ENCODE peak calls at places on chromosomes 3 and 15, in six cellular contexts. O, D, H, F, R and W are unnamed samples.

GRCh38 chr3:44970916-44971490 is 5.0 kb downstream of the ZDHHC3 start:
- DNase-seq in O (no peak), H (no peak), R (no peak), D (no peak), F (no peak), W (no peak)

GRCh38 chr3:155362808-155363689 is 69.6 kb upstream of the STRIT1 start:
- DNase-seq in O (no peak), F (no peak), H (no peak), R (no peak), D (no peak), W (no peak)

GRCh38 chr3:110779581-110779980 is 292.0 kb upstream of the NECTIN3 start:
- DNase-seq in R (no peak), D (no peak), H (no peak), F (no peak), O (no peak), W (no peak)

GRCh38 chr15:38050529-38050928 is 116.1 kb downstream of the TMCO5A start:
- DNase-seq in O (no peak), H (no peak), D (peak; percentile 69), F (no peak), R (no peak), W (no peak)

GRCh38 chr3:51686512-51687215 is 15.6 kb downstream of the TEX264 start:
- DNase-seq in F (no peak), D (peak; percentile 8), O (peak; percentile 80), H (peak; percentile 72), R (peak; percentile 81), W (no peak)

GRCh38 chr15:43513550-43513949 is 3.9 kb upstream of the MAP1A start:
- DNase-seq in O (no peak), F (no peak), D (peak; percentile 63), H (no peak), R (no peak), W (no peak)

GRCh38 chr3:146801492-146801891 is 196.3 kb upstream of the PLSCR5 start:
- DNase-seq in O (no peak), H (no peak), F (no peak), D (no peak), R (no peak), W (no peak)

GRCh38 chr15:56244811-56245576 is 1.3 kb upstream of the RFX7 start:
- DNase-seq in R (no peak), H (peak; percentile 67), D (no peak), F (no peak), O (peak; percentile 1), W (no peak)

GRCh38 chr15:63891079-63891762 is 57.5 kb upstream of the HERC1 start:
- DNase-seq in R (peak; percentile 92), O (peak; percentile 52), H (peak; percentile 75), F (peak; percentile 89), D (peak; percentile 67), W (peak; percentile 87)

GRCh38 chr3:50652709-50653108 is 22.0 kb upstream of the DOCK3 start:
- DNase-seq in O (peak; percentile 30), H (peak; percentile 57), F (no peak), R (no peak), D (peak; percentile 8), W (no peak)

GRCh38 chr3:195147649-195148121 is 123.3 kb downstream of the XXYLT1 start:
- DNase-seq in F (no peak), R (no peak), H (peak; percentile 80), O (no peak), D (peak; percentile 62), W (peak; percentile 88)

GRCh38 chr15:80367094-80367493 is 37.1 kb upstream of the ARNT2 start:
- DNase-seq in O (no peak), D (peak; percentile 7), R (no peak), H (peak; percentile 46), F (no peak), W (no peak)

GRCh38 chr3:5389057-5389456 is 201.6 kb downstream of the EDEM1 start:
- DNase-seq in F (no peak), O (no peak), R (no peak), D (no peak), H (no peak), W (no peak)

GRCh38 chr3:81859524-81859923 is 98.1 kb upstream of the GBE1 start:
- DNase-seq in D (no peak), F (no peak), O (no peak), R (no peak), H (no peak), W (no peak)

GRCh38 chr15:99019558-99020540 is 12.3 kb upstream of the PGPEP1L start:
- DNase-seq in F (no peak), H (no peak), O (no peak), D (peak; percentile 65), R (no peak), W (no peak)

GRCh38 chr15:57685316-57685715 is 21.2 kb upstream of the POLR2M start:
- DNase-seq in D (no peak), R (no peak), F (no peak), H (no peak), O (no peak), W (no peak)

GRCh38 chr3:51588724-51589123 is 50.2 kb downstream of the RAD54L2 start:
- DNase-seq in D (no peak), R (no peak), O (no peak), H (no peak), F (no peak), W (no peak)

GRCh38 chr15:59268199-59268979 is 61.7 kb downstream of the LDHAL6B start:
- DNase-seq in H (no peak), D (peak; percentile 70), O (no peak), R (no peak), F (no peak), W (no peak)

GRCh38 chr15:76235186-76235826 is 76.0 kb downstream of the ETFA start:
- DNase-seq in O (no peak), R (no peak), D (peak; percentile 53), F (no peak), H (peak; percentile 58), W (no peak)

GRCh38 chr3:43953814-43954241 is 263.1 kb downstream of the ABHD5 start:
- DNase-seq in R (no peak), H (no peak), F (no peak), D (peak; percentile 24), O (no peak), W (no peak)

GRCh38 chr3:138786788-138787276 is 47.9 kb downstream of the PIK3CB start:
- DNase-seq in H (no peak), R (no peak), D (peak; percentile 50), F (no peak), O (no peak), W (no peak)

GRCh38 chr3:128804017-128804816 is 75.2 kb upstream of the ACAD9 start:
- DNase-seq in D (peak; percentile 60), H (peak; percentile 85), F (no peak), O (peak; percentile 26), R (no peak), W (no peak)

GRCh38 chr3:194521514-194522260 is 34.9 kb upstream of the ATP13A3 start:
- DNase-seq in F (no peak), R (no peak), D (peak; percentile 77), H (no peak), O (no peak), W (no peak)

GRCh38 chr3:5136619-5137429 is 14.7 kb downstream of the ARL8B start:
- DNase-seq in D (peak; percentile 28), O (peak; percentile 15), F (no peak), H (peak; percentile 83), R (no peak), W (no peak)

GRCh38 chr15:29774900-29775299 is 47.4 kb downstream of the TJP1 start:
- DNase-seq in F (no peak), R (no peak), H (no peak), D (peak; percentile 86), O (no peak), W (no peak)

GRCh38 chr15:70182858-70183695 is 85.4 kb upstream of the TLE3 start:
- DNase-seq in H (no peak), O (no peak), D (no peak), F (no peak), R (no peak), W (peak; percentile 20)

GRCh38 chr3:50179710-50180109 is 11.7 kb upstream of the GNAT1 start:
- DNase-seq in D (no peak), F (no peak), R (no peak), H (no peak), O (no peak), W (no peak)

GRCh38 chr3:181610973-181611265 is 100.8 kb upstream of the SOX2 start:
- DNase-seq in D (no peak), O (no peak), R (no peak), F (no peak), H (no peak), W (no peak)

GRCh38 chr3:61561374-61562041 is at the start of gene PTPRG:
- DNase-seq in H (peak; percentile 63), R (peak; percentile 85), F (peak; percentile 92), D (peak; percentile 94), O (no peak), W (peak; percentile 97)

GRCh38 chr15:93583533-93583932 is 494.5 kb upstream of the RGMA start:
- DNase-seq in O (no peak), R (no peak), H (no peak), D (no peak), F (no peak), W (no peak)

GRCh38 chr15:93584021-93584420 is 495.0 kb upstream of the RGMA start:
- DNase-seq in R (no peak), F (no peak), D (no peak), O (no peak), H (no peak), W (no peak)

DNA sequence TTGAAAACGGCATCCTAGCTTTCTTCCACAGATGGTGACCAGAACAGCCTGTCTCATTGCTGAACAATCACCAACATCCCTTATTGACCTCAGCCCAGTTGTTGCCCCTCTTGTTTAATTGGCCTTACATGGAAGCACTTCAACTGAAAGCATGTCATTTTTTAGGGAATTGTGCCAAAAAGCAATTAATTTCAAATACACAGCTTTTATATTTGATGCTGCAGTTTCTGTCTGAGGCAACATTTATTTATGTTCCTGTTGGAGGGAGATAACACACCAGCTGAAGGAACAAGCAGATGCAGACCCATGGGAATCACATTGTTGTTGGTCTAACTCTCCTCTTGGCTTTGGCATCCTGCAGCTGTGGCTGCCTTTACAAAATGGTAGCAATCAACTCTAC is 498.0 kb upstream of the RGMA start:
- DNase-seq in F (no peak), R (no peak), H (no peak), O (no peak), D (no peak), W (no peak)
- H3K27ac ChIP-seq in F (no peak overlapping the region), R (no peak overlapping the region), H (no peak overlapping the region), O (no peak overlapping the region), D (no peak overlapping the region), W (no peak overlapping the region)

GRCh38 chr3:37504583-37505357 is 330.4 kb upstream of the LRRFIP2 start:
- DNase-seq in D (no peak), R (no peak), H (no peak), F (no peak), O (no peak), W (no peak)
- H3K4me1 ChIP-seq in D (no peaks in the 10 kb centered on the region), R (no peaks in the 10 kb centered on the region), H (no peaks in the 10 kb centered on the region), F (peaks cover 18% of the 10 kb centered on the region), O (no peaks in the 10 kb centered on the region), W (no peaks in the 10 kb centered on the region)

GRCh38 chr3:151087648-151088047 is 2.2 kb downstream of the MED12L start:
- DNase-seq in D (no peak), H (peak; percentile 7), R (no peak), F (no peak), O (no peak), W (no peak)
- H3K27ac ChIP-seq in D (no peak overlapping the region), H (no peak overlapping the region), R (no peak overlapping the region), F (no peak overlapping the region), O (no peak overlapping the region), W (no peak overlapping the region)

GRCh38 chr15:32957219-32957618 is 237.3 kb downstream of the FMN1 start:
- DNase-seq in H (no peak), R (no peak), O (no peak), F (no peak), D (no peak), W (no peak)
- H3K4me1 ChIP-seq in H (no peaks in the 10 kb centered on the region), R (no peaks in the 10 kb centered on the region), O (no peaks in the 10 kb centered on the region), F (no peaks in the 10 kb centered on the region), D (peaks cover 31% of the 10 kb centered on the region), W (peaks cover 13% of the 10 kb centered on the region)

GRCh38 chr3:188453431-188454384 is 299.8 kb downstream of the LPP start:
- DNase-seq in R (no peak), O (no peak), D (no peak), H (no peak), F (no peak), W (no peak)
- H3K27ac ChIP-seq in R (no peak overlapping the region), O (no peak overlapping the region), D (no peak overlapping the region), H (no peak overlapping the region), F (no peak overlapping the region), W (no peak overlapping the region)